ENCODE peak calls at places on chromosomes 7 and 10, in nine cellular contexts. One of them, this sample, is unnamed.

GRCh38 chr7:139750459-139751095 is 27.2 kb downstream of the HIPK2 start:
- DNase-seq in CD4-positive, alpha-beta T cell: peak; percentile 20
- DNase-seq in stimulated activated CD8-positive, alpha-beta memory T cell treated with anti-CD3 and anti-CD28 coated beads, Interleukin-7, amount 100 ng/mL, for 1 hour: no peak
- DNase-seq in NCI-H1092: no peak
- DNase-seq in iris pigment epithelial cell: no peak
- DNase-seq in stimulated activated CD4-positive, alpha-beta T cell treated with anti-CD3 and anti-CD28 coated beads, Interleukin-4, amount 100 ng/mL, for 4 hours: no peak
- DNase-seq in NCI-H1694: no peak
- DNase-seq in activated naive CD8-positive, alpha-beta T cell treated with anti-CD3 and anti-CD28 coated beads, Interleukin-2, amount 50 U/mL, for 16 hours: no peak
- DNase-seq in OCI-LY7: no peak
- DNase-seq in this sample: no peak

GRCh38 chr10:77478248-77478963 is 159.2 kb downstream of the KCNMA1 start:
- DNase-seq in NCI-H1694: peak; percentile 82
- DNase-seq in CD4-positive, alpha-beta T cell: no peak
- DNase-seq in stimulated activated CD8-positive, alpha-beta memory T cell treated with anti-CD3 and anti-CD28 coated beads, Interleukin-7, amount 100 ng/mL, for 1 hour: no peak
- DNase-seq in iris pigment epithelial cell: peak; percentile 90
- DNase-seq in stimulated activated CD4-positive, alpha-beta T cell treated with anti-CD3 and anti-CD28 coated beads, Interleukin-4, amount 100 ng/mL, for 4 hours: no peak
- DNase-seq in NCI-H1092: no peak
- DNase-seq in OCI-LY7: no peak
- DNase-seq in activated naive CD8-positive, alpha-beta T cell treated with anti-CD3 and anti-CD28 coated beads, Interleukin-2, amount 50 U/mL, for 16 hours: no peak
- DNase-seq in this sample: no peak

GRCh38 chr7:122717356-122718089 is 14.8 kb upstream of the RNF148 start:
- DNase-seq in stimulated activated CD4-positive, alpha-beta T cell treated with anti-CD3 and anti-CD28 coated beads, Interleukin-4, amount 100 ng/mL, for 4 hours: no peak
- DNase-seq in NCI-H1092: no peak
- DNase-seq in NCI-H1694: no peak
- DNase-seq in OCI-LY7: no peak
- DNase-seq in activated naive CD8-positive, alpha-beta T cell treated with anti-CD3 and anti-CD28 coated beads, Interleukin-2, amount 50 U/mL, for 16 hours: no peak
- DNase-seq in stimulated activated CD8-positive, alpha-beta memory T cell treated with anti-CD3 and anti-CD28 coated beads, Interleukin-7, amount 100 ng/mL, for 1 hour: no peak
- DNase-seq in iris pigment epithelial cell: no peak
- DNase-seq in CD4-positive, alpha-beta T cell: no peak
- DNase-seq in this sample: no peak

GRCh38 chr7:99597762-99598501 is at the start of gene TMEM225B:
- DNase-seq in activated naive CD8-positive, alpha-beta T cell treated with anti-CD3 and anti-CD28 coated beads, Interleukin-2, amount 50 U/mL, for 16 hours: no peak
- DNase-seq in NCI-H1694: no peak
- DNase-seq in iris pigment epithelial cell: no peak
- DNase-seq in stimulated activated CD8-positive, alpha-beta memory T cell treated with anti-CD3 and anti-CD28 coated beads, Interleukin-7, amount 100 ng/mL, for 1 hour: no peak
- DNase-seq in stimulated activated CD4-positive, alpha-beta T cell treated with anti-CD3 and anti-CD28 coated beads, Interleukin-4, amount 100 ng/mL, for 4 hours: no peak
- DNase-seq in OCI-LY7: no peak
- DNase-seq in NCI-H1092: no peak
- DNase-seq in CD4-positive, alpha-beta T cell: no peak
- DNase-seq in this sample: no peak

GRCh38 chr7:135335628-135336139 is 102.0 kb downstream of the STRA8 start:
- DNase-seq in CD4-positive, alpha-beta T cell: peak; percentile 16
- DNase-seq in stimulated activated CD4-positive, alpha-beta T cell treated with anti-CD3 and anti-CD28 coated beads, Interleukin-4, amount 100 ng/mL, for 4 hours: peak; percentile 7
- DNase-seq in OCI-LY7: peak; percentile 46
- DNase-seq in NCI-H1694: peak; percentile 52
- DNase-seq in stimulated activated CD8-positive, alpha-beta memory T cell treated with anti-CD3 and anti-CD28 coated beads, Interleukin-7, amount 100 ng/mL, for 1 hour: peak; percentile 2
- DNase-seq in NCI-H1092: peak; percentile 84
- DNase-seq in iris pigment epithelial cell: peak; percentile 37
- DNase-seq in activated naive CD8-positive, alpha-beta T cell treated with anti-CD3 and anti-CD28 coated beads, Interleukin-2, amount 50 U/mL, for 16 hours: no peak
- DNase-seq in this sample: peak; percentile 57

GRCh38 chr10:127695431-127695830 is 41.6 kb upstream of the FOXI2 start:
- DNase-seq in stimulated activated CD8-positive, alpha-beta memory T cell treated with anti-CD3 and anti-CD28 coated beads, Interleukin-7, amount 100 ng/mL, for 1 hour: no peak
- DNase-seq in CD4-positive, alpha-beta T cell: no peak
- DNase-seq in activated naive CD8-positive, alpha-beta T cell treated with anti-CD3 and anti-CD28 coated beads, Interleukin-2, amount 50 U/mL, for 16 hours: no peak
- DNase-seq in stimulated activated CD4-positive, alpha-beta T cell treated with anti-CD3 and anti-CD28 coated beads, Interleukin-4, amount 100 ng/mL, for 4 hours: no peak
- DNase-seq in OCI-LY7: no peak
- DNase-seq in NCI-H1092: no peak
- DNase-seq in iris pigment epithelial cell: no peak
- DNase-seq in NCI-H1694: no peak
- DNase-seq in this sample: no peak

GRCh38 chr10:21517134-21517982 is 8.1 kb downstream of the SKIDA1 start:
- DNase-seq in stimulated activated CD8-positive, alpha-beta memory T cell treated with anti-CD3 and anti-CD28 coated beads, Interleukin-7, amount 100 ng/mL, for 1 hour: no peak
- DNase-seq in stimulated activated CD4-positive, alpha-beta T cell treated with anti-CD3 and anti-CD28 coated beads, Interleukin-4, amount 100 ng/mL, for 4 hours: no peak
- DNase-seq in CD4-positive, alpha-beta T cell: no peak
- DNase-seq in OCI-LY7: peak; percentile 47
- DNase-seq in iris pigment epithelial cell: no peak
- DNase-seq in activated naive CD8-positive, alpha-beta T cell treated with anti-CD3 and anti-CD28 coated beads, Interleukin-2, amount 50 U/mL, for 16 hours: no peak
- DNase-seq in NCI-H1092: no peak
- DNase-seq in NCI-H1694: no peak
- DNase-seq in this sample: no peak

GRCh38 chr7:106462365-106462859 is 177.6 kb upstream of the NAMPT start:
- DNase-seq in stimulated activated CD4-positive, alpha-beta T cell treated with anti-CD3 and anti-CD28 coated beads, Interleukin-4, amount 100 ng/mL, for 4 hours: no peak
- DNase-seq in OCI-LY7: peak; percentile 39
- DNase-seq in stimulated activated CD8-positive, alpha-beta memory T cell treated with anti-CD3 and anti-CD28 coated beads, Interleukin-7, amount 100 ng/mL, for 1 hour: no peak
- DNase-seq in NCI-H1092: peak; percentile 9
- DNase-seq in activated naive CD8-positive, alpha-beta T cell treated with anti-CD3 and anti-CD28 coated beads, Interleukin-2, amount 50 U/mL, for 16 hours: no peak
- DNase-seq in NCI-H1694: peak; percentile 68
- DNase-seq in CD4-positive, alpha-beta T cell: no peak
- DNase-seq in iris pigment epithelial cell: peak; percentile 45
- DNase-seq in this sample: no peak

GRCh38 chr7:123004931-123005330 is 9.4 kb upstream of the TAS2R16 start:
- DNase-seq in CD4-positive, alpha-beta T cell: no peak
- DNase-seq in stimulated activated CD8-positive, alpha-beta memory T cell treated with anti-CD3 and anti-CD28 coated beads, Interleukin-7, amount 100 ng/mL, for 1 hour: no peak
- DNase-seq in iris pigment epithelial cell: peak; percentile 79
- DNase-seq in NCI-H1092: no peak
- DNase-seq in NCI-H1694: no peak
- DNase-seq in activated naive CD8-positive, alpha-beta T cell treated with anti-CD3 and anti-CD28 coated beads, Interleukin-2, amount 50 U/mL, for 16 hours: no peak
- DNase-seq in stimulated activated CD4-positive, alpha-beta T cell treated with anti-CD3 and anti-CD28 coated beads, Interleukin-4, amount 100 ng/mL, for 4 hours: no peak
- DNase-seq in OCI-LY7: no peak
- DNase-seq in this sample: no peak

This sample was measured in NCI-H510A.